ENCODE peak calls at places on chromosome 18, in five cellular contexts. One of them, this sample, is unnamed.

GRCh38 chr18:36095936-36096519 is 28.7 kb upstream of the RPRD1A start:
- DNase-seq in ovary: no peak
- DNase-seq in IMR-90: peak; percentile 85
- DNase-seq in spleen: no peak
- DNase-seq in prostate gland: no peak
- DNase-seq in this sample: no peak

GRCh38 chr18:6561893-6562292 is 147.2 kb upstream of the L3MBTL4 start:
- DNase-seq in prostate gland: no peak
- DNase-seq in ovary: no peak
- DNase-seq in IMR-90: no peak
- DNase-seq in spleen: no peak
- DNase-seq in this sample: no peak

GRCh38 chr18:43279015-43279758 is 1.9 kb upstream of the SYT4 start:
- DNase-seq in ovary: no peak
- DNase-seq in prostate gland: no peak
- DNase-seq in IMR-90: no peak
- DNase-seq in spleen: no peak
- DNase-seq in this sample: no peak

GRCh38 chr18:1811282-1811681 is 760.0 kb downstream of the METTL4 start:
- DNase-seq in ovary: no peak
- DNase-seq in spleen: no peak
- DNase-seq in IMR-90: no peak
- DNase-seq in prostate gland: no peak
- DNase-seq in this sample: no peak

GRCh38 chr18:62280058-62280457 is 45.1 kb upstream of the TNFRSF11A start:
- DNase-seq in ovary: no peak
- DNase-seq in IMR-90: no peak
- DNase-seq in prostate gland: no peak
- DNase-seq in spleen: no peak
- DNase-seq in this sample: no peak

GRCh38 chr18:23721711-23722479 is 32.6 kb downstream of the LAMA3 start:
- DNase-seq in spleen: no peak
- DNase-seq in IMR-90: peak; percentile 54
- DNase-seq in prostate gland: no peak
- DNase-seq in ovary: no peak
- DNase-seq in this sample: no peak

GRCh38 chr18:50268022-50268747 is 1.9 kb upstream of the CFAP53 start:
- DNase-seq in spleen: peak; percentile 97
- DNase-seq in ovary: peak; percentile 73
- DNase-seq in prostate gland: no peak
- DNase-seq in IMR-90: peak; percentile 7
- DNase-seq in this sample: peak; percentile 88

GRCh38 chr18:2657788-2658458 is 2.4 kb downstream of the SMCHD1 start:
- DNase-seq in prostate gland: peak; percentile 36
- DNase-seq in ovary: no peak
- DNase-seq in spleen: no peak
- DNase-seq in IMR-90: peak; percentile 94
- DNase-seq in this sample: no peak

GRCh38 chr18:50987261-50987660 is 19.4 kb downstream of the ELAC1 start:
- DNase-seq in ovary: no peak
- DNase-seq in prostate gland: no peak
- DNase-seq in spleen: no peak
- DNase-seq in IMR-90: no peak
- DNase-seq in this sample: no peak

GRCh38 chr18:57819671-57820460 is 16.8 kb upstream of the ATP8B1 start:
- DNase-seq in IMR-90: peak; percentile 95
- DNase-seq in spleen: no peak
- DNase-seq in ovary: no peak
- DNase-seq in prostate gland: peak; percentile 49
- DNase-seq in this sample: peak; percentile 79

GRCh38 chr18:45664824-45665763 is 49.8 kb downstream of the SLC14A2 start:
- DNase-seq in prostate gland: peak; percentile 47
- DNase-seq in spleen: no peak
- DNase-seq in ovary: peak; percentile 38
- DNase-seq in IMR-90: peak; percentile 68
- DNase-seq in this sample: peak; percentile 52

GRCh38 chr18:31325051-31325450 is 7.1 kb downstream of the DSG1 start:
- DNase-seq in ovary: no peak
- DNase-seq in prostate gland: no peak
- DNase-seq in IMR-90: peak; percentile 71
- DNase-seq in spleen: no peak
- DNase-seq in this sample: no peak

GRCh38 chr18:54263904-54264336 is 5.4 kb upstream of the POLI start:
- DNase-seq in IMR-90: no peak
- DNase-seq in spleen: no peak
- DNase-seq in ovary: no peak
- DNase-seq in prostate gland: no peak
- DNase-seq in this sample: no peak

GRCh38 chr18:58196881-58197872 is 153.2 kb downstream of the NEDD4L start:
- DNase-seq in spleen: no peak
- DNase-seq in prostate gland: peak; percentile 45
- DNase-seq in IMR-90: no peak
- DNase-seq in ovary: no peak
- DNase-seq in this sample: no peak

GRCh38 chr18:77528877-77529276 is 279.2 kb downstream of the GALR1 start:
- DNase-seq in prostate gland: no peak
- DNase-seq in IMR-90: no peak
- DNase-seq in spleen: no peak
- DNase-seq in ovary: no peak
- DNase-seq in this sample: no peak

GRCh38 chr18:13660510-13660909 is 65.8 kb downstream of the FAM210A start:
- DNase-seq in spleen: no peak
- DNase-seq in prostate gland: no peak
- DNase-seq in IMR-90: no peak
- DNase-seq in ovary: no peak
- DNase-seq in this sample: no peak

GRCh38 chr18:2178036-2178435 is 393.3 kb downstream of the METTL4 start:
- DNase-seq in ovary: no peak
- DNase-seq in spleen: no peak
- DNase-seq in IMR-90: no peak
- DNase-seq in prostate gland: no peak
- DNase-seq in this sample: no peak

DNA sequence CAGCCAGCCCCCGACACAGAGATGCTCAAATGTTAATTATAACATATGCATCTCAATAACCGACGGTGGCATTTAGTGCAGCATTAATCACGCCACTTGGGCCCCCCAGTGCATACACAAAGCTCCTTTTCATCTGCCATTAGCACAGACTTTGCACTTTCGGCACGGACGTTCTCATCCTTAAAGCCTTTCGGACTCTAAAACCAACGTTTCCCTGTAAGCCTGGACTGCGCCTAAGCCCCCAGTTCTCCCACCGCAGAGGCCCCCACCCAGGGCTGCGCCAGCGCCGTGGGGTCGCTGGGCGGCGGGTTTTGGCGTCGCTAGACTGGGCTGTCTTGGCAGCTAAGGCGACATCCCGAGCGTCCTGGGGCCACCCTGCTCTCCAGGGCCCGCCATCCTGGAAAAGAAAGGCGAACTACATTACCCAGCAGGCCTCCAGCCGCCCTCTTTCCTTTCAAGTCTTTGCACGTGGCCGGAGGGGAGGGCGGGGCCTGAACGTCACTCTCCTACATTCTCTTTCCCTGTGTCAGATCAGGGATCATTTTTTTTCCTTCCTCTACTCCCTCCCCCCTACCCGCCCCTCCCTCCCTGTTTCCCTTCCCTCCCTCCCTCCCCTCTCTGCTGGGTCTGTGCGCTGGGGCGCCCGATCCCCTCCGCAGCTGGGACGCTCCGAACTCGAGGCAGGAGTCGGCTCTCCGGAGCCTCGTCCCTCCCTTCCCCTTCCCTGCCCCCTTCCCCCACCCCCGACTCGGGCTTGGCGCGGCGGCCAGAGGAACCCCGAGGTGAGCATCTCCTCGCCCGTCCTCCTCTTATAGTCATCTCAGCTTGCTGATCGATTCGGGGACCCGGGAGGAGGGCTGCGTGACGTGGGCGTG is at the start of gene CTIF:
- DNase-seq in ovary: peak; percentile 94
- DNase-seq in spleen: peak; percentile 94
- DNase-seq in IMR-90: peak; percentile 96
- DNase-seq in prostate gland: peak; percentile 97
- DNase-seq in this sample: peak; percentile 98
- TF ChIP-seq POLR2A in ovary: no peak
- TF ChIP-seq POLR2A in spleen: no peak
- TF ChIP-seq POLR2A in IMR-90: peak; percentile 15
- TF ChIP-seq POLR2A in prostate gland: peak; percentile 27
- TF ChIP-seq POLR2A in this sample: peak; percentile 65

DNA sequence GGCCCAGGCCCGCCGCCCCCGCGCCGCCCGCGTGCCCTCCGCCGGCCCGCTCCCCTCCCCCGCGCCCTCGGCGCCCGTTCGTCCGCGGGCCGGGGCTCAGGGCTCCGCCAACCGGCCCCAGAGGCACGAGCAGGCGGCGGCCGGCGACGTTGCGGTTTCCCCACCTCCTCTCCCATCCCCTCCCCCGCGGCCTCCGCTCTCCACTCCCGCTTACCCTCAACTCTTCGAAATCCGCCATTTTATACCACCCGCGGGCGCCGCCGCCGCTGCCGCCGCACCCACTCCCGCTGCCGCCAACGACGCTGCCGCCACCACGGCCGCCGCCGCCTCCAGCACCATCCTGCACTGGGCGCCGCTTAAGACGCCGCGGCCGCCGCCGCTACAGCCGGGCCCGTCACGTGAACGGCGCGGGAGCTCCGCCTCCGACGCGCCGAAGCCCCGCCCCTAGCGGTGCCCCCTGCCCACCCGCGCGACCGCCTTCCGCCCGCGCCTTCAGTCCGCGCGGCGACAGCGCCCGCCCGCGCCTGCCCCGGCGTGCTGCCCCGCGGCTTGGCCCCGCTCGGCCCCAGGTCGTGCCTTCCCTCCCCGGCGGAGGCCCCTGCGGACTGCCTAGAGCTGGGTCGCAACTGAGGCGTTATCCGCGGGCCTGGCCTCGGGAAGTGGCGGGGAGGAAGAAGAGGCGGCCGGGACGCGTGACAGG is at the start of the genes KATNAL2 and PIAS2:
- DNase-seq in ovary: peak; percentile 82
- DNase-seq in IMR-90: peak; percentile 58
- DNase-seq in prostate gland: peak; percentile 86
- DNase-seq in spleen: peak; percentile 94
- DNase-seq in this sample: peak; percentile 87
- TF ChIP-seq CTCF in ovary: no peak
- TF ChIP-seq CTCF in IMR-90: no peak
- TF ChIP-seq CTCF in prostate gland: peak; percentile 20
- TF ChIP-seq CTCF in spleen: no peak
- TF ChIP-seq CTCF in this sample: no peak

GRCh38 chr18:72409923-72410322 is 134.2 kb downstream of the CBLN2 start:
- DNase-seq in ovary: no peak
- DNase-seq in spleen: no peak
- DNase-seq in IMR-90: no peak
- DNase-seq in prostate gland: no peak
- DNase-seq in this sample: no peak

GRCh38 chr18:72410399-72410798 is 133.7 kb downstream of the CBLN2 start:
- DNase-seq in spleen: no peak
- DNase-seq in IMR-90: no peak
- DNase-seq in ovary: no peak
- DNase-seq in prostate gland: no peak
- DNase-seq in this sample: no peak

GRCh38 chr18:72407048-72407447 is 137.1 kb downstream of the CBLN2 start:
- DNase-seq in IMR-90: no peak
- DNase-seq in spleen: no peak
- DNase-seq in prostate gland: no peak
- DNase-seq in ovary: no peak
- DNase-seq in this sample: no peak
- H3K9me3 ChIP-seq in IMR-90: peaks cover 8% of the 10 kb centered on the region
- H3K9me3 ChIP-seq in spleen: peaks cover 12% of the 10 kb centered on the region
- H3K9me3 ChIP-seq in prostate gland: no peaks in the 10 kb centered on the region
- H3K9me3 ChIP-seq in ovary: no peaks in the 10 kb centered on the region
- H3K9me3 ChIP-seq in this sample: no peaks in the 10 kb centered on the region

DNA sequence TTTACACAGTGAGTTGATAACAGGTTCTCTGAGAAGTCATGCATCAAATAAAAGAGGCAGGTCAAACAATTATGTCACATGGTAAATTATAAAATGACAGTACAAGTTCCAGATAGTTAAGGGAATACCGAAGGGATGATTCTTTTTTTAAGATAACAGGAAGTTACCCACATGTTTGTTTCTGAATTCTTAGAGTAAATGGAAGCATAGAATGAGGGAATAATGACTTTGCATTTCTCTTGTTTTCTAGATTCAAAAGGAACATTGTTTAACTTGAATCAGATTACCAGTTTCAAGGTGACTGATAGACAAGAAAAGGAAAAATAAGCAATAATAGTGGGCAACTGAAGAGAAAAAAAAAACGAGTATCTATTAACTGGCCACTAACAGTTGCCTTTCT is 124.5 kb downstream of the MIB1 start:
- DNase-seq in ovary: no peak
- DNase-seq in IMR-90: peak; percentile 21
- DNase-seq in spleen: no peak
- DNase-seq in prostate gland: no peak
- DNase-seq in this sample: no peak
- TF ChIP-seq POLR2A in ovary: no peak
- TF ChIP-seq POLR2A in IMR-90: no peak
- TF ChIP-seq POLR2A in spleen: no peak
- TF ChIP-seq POLR2A in prostate gland: no peak
- TF ChIP-seq POLR2A in this sample: no peak

DNA sequence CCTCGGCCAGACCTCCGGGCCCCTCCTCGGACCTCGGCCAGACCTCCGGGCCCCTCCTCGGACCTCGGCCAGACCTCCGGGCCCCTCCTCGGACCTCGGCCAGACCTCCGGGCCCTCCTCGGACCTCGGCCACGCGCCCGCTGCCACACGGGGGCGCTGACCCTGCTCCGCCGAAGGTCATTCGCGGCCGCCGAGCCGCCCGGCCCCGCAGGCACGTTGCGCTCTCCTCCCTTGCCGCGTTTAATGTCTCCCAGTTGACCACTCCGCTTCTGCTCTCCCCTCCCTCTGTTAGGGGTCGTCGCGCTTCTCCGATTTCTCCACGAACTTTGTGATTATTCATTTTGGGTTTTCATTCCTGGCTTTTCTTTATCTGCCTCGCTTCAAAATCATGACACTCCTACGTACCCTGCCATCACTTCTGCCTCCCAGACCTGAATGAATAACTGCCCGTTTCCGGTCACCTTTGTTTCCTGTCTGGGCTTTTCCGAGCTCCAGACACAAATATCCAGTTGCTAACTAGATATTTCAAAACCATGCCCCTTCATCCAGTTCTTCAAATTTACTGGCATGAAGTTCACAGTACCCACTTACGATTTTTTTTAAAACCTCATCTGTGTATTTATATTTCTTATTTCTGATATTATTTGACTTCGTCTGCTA is 14.8 kb upstream of the COLEC12 start:
- DNase-seq in IMR-90: no peak
- DNase-seq in prostate gland: no peak
- DNase-seq in spleen: no peak
- DNase-seq in ovary: no peak
- DNase-seq in this sample: no peak
- TF ChIP-seq CTCF in IMR-90: no peak
- TF ChIP-seq CTCF in prostate gland: no peak
- TF ChIP-seq CTCF in spleen: no peak
- TF ChIP-seq CTCF in ovary: no peak
- TF ChIP-seq CTCF in this sample: no peak

GRCh38 chr18:74472312-74472711 is 15.2 kb upstream of the DIPK1C start:
- DNase-seq in prostate gland: no peak
- DNase-seq in ovary: no peak
- DNase-seq in spleen: no peak
- DNase-seq in IMR-90: no peak
- DNase-seq in this sample: no peak
- H3K9me3 ChIP-seq in prostate gland: no peaks in the 10 kb centered on the region
- H3K9me3 ChIP-seq in ovary: no peaks in the 10 kb centered on the region
- H3K9me3 ChIP-seq in spleen: peaks cover 11% of the 10 kb centered on the region
- H3K9me3 ChIP-seq in IMR-90: no peaks in the 10 kb centered on the region
- H3K9me3 ChIP-seq in this sample: no peaks in the 10 kb centered on the region

GRCh38 chr18:26656944-26657536 is 108.7 kb upstream of the KCTD1 start:
- DNase-seq in spleen: peak; percentile 91
- DNase-seq in prostate gland: peak; percentile 75
- DNase-seq in ovary: peak; percentile 84
- DNase-seq in IMR-90: peak; percentile 36
- DNase-seq in this sample: peak; percentile 86
- TF ChIP-seq POLR2A in spleen: peak; percentile 53
- TF ChIP-seq POLR2A in prostate gland: peak; percentile 64
- TF ChIP-seq POLR2A in ovary: no peak
- TF ChIP-seq POLR2A in IMR-90: no peak
- TF ChIP-seq POLR2A in this sample: peak; percentile 74

GRCh38 chr18:63319383-63320040 is at the start of gene BCL2:
- DNase-seq in IMR-90: peak; percentile 24
- DNase-seq in prostate gland: peak; percentile 26
- DNase-seq in spleen: no peak
- DNase-seq in ovary: peak; percentile 66
- DNase-seq in this sample: peak; percentile 57
- TF ChIP-seq CTCF in IMR-90: no peak
- TF ChIP-seq CTCF in prostate gland: no peak
- TF ChIP-seq CTCF in spleen: no peak
- TF ChIP-seq CTCF in ovary: no peak
- TF ChIP-seq CTCF in this sample: no peak

This sample was measured in right lobe of liver.